ENCODE peak calls at places on chromosomes 7 and 10, in eight cellular contexts. E, T, P, G, K, W, R and B are unnamed samples. For H3K4me1, the result is how much of the 10 kb centered on the place peaks cover.

GRCh38 chr10:50919010-50919409 is 33.6 kb upstream of the A1CF start:
- DNase-seq in E (no peak), T (no peak), P (no peak), G (no peak), K (no peak), W (no peak), R (peak), B (no peak)

GRCh38 chr10:111493024-111493625 is 416.3 kb downstream of the ADRA2A start:
- DNase-seq in E (no peak), T (no peak), P (no peak), G (no peak), K (no peak), W (no peak), R (no peak), B (no peak)

GRCh38 chr10:98956576-98957260 is 278.9 kb downstream of the HPSE2 start:
- DNase-seq in E (no peak), T (no peak), P (no peak), G (no peak), K (no peak), W (no peak), R (peak), B (no peak)

GRCh38 chr7:73829505-73829904 is 1.3 kb upstream of the CLDN4 start:
- DNase-seq in E (no peak), T (no peak), P (no peak), G (no peak), K (no peak), W (no peak), R (no peak), B (no peak)

GRCh38 chr7:139673230-139673629 is 104.6 kb downstream of the HIPK2 start:
- DNase-seq in E (no peak), T (no peak), P (no peak), G (no peak), K (no peak), W (no peak), R (no peak), B (no peak)

GRCh38 chr7:118185163-118185860 is 1.3 kb downstream of the LSM8 start:
- DNase-seq in E (no peak), T (no peak), P (peak), G (no peak), K (no peak), W (no peak), R (peak), B (no peak)

GRCh38 chr10:100825946-100826660 is 80.7 kb downstream of the PAX2 start:
- DNase-seq in E (no peak), T (peak), P (no peak), G (no peak), K (no peak), W (no peak), R (no peak), B (no peak)

GRCh38 chr7:150404785-150405583 is 25.9 kb downstream of the ZNF775 start:
- DNase-seq in E (peak), T (peak), P (peak), G (peak), K (peak), W (peak), R (peak), B (peak)

GRCh38 chr7:79778786-79779382 is 325.4 kb upstream of the MAGI2 start:
- DNase-seq in E (no peak), T (no peak), P (no peak), G (no peak), K (no peak), W (no peak), R (peak), B (no peak)

GRCh38 chr7:128791121-128791967 is 424 bp upstream of the CCDC136 start:
- DNase-seq in E (peak), T (peak), P (peak), G (peak), K (no peak), W (peak), R (peak), B (peak)

GRCh38 chr7:132386249-132386681 is 190.0 kb downstream of the PLXNA4 start:
- DNase-seq in E (no peak), T (peak), P (no peak), G (peak), K (no peak), W (peak), R (no peak), B (peak)

GRCh38 chr7:5210751-5211338 is 20.8 kb downstream of the WIPI2 start:
- DNase-seq in E (no peak), T (no peak), P (no peak), G (no peak), K (no peak), W (no peak), R (no peak), B (no peak)

GRCh38 chr7:27804139-27804538 is 64.2 kb downstream of the TAX1BP1 start:
- DNase-seq in E (no peak), T (no peak), P (no peak), G (no peak), K (peak), W (no peak), R (no peak), B (no peak)

GRCh38 chr7:53350241-53350640 is 314.8 kb downstream of the POM121L12 start:
- DNase-seq in E (peak), T (peak), P (peak), G (no peak), K (no peak), W (peak), R (no peak), B (no peak)

GRCh38 chr7:5495581-5496375 is 72.1 kb upstream of the TNRC18 start:
- DNase-seq in E (no peak), T (peak), P (no peak), G (peak), K (no peak), W (peak), R (no peak), B (peak)

GRCh38 chr7:3464900-3465622 is 164.0 kb downstream of the SDK1 start:
- DNase-seq in E (no peak), T (no peak), P (no peak), G (no peak), K (no peak), W (no peak), R (no peak), B (no peak)

GRCh38 chr7:149821191-149822148 is 16.7 kb upstream of the ZNF862 start:
- DNase-seq in E (no peak), T (peak), P (no peak), G (no peak), K (peak), W (no peak), R (no peak), B (no peak)

GRCh38 chr7:69739182-69739581 is 140.9 kb downstream of the AUTS2 start:
- DNase-seq in E (peak), T (no peak), P (no peak), G (no peak), K (no peak), W (no peak), R (no peak), B (no peak)

GRCh38 chr7:5796076-5796475 is 14.6 kb upstream of the RNF216 start:
- DNase-seq in E (no peak), T (no peak), P (no peak), G (no peak), K (no peak), W (no peak), R (no peak), B (no peak)

GRCh38 chr10:59283456-59284082 is 78.8 kb downstream of the FAM13C start:
- DNase-seq in E (no peak), T (no peak), P (no peak), G (no peak), K (no peak), W (no peak), R (peak), B (no peak)

GRCh38 chr10:34721201-34721840 is 93.8 kb downstream of the PARD3 start:
- DNase-seq in E (no peak), T (no peak), P (no peak), G (no peak), K (no peak), W (no peak), R (peak), B (no peak)

GRCh38 chr7:128299109-128299514 is 44.6 kb downstream of the RBM28 start:
- DNase-seq in E (no peak), T (no peak), P (no peak), G (no peak), K (no peak), W (no peak), R (no peak), B (no peak)

GRCh38 chr10:127157506-127158205 is 38.7 kb downstream of the INSYN2A start:
- DNase-seq in E (no peak), T (no peak), P (no peak), G (no peak), K (no peak), W (no peak), R (peak), B (no peak)

GRCh38 chr7:14902589-14902963 is at the start of gene DGKB:
- DNase-seq in E (no peak), T (no peak), P (no peak), G (peak), K (no peak), W (peak), R (peak), B (no peak)

GRCh38 chr10:129093641-129094040 is 373.4 kb upstream of the MGMT start:
- DNase-seq in E (no peak), T (no peak), P (no peak), G (no peak), K (no peak), W (no peak), R (no peak), B (no peak)

GRCh38 chr7:18829518-18830252 is 287.8 kb downstream of the TWIST1 start:
- DNase-seq in E (no peak), T (no peak), P (no peak), G (no peak), K (no peak), W (no peak), R (peak), B (no peak)

GRCh38 chr7:80721880-80722595 is 83.6 kb downstream of the CD36 start:
- DNase-seq in E (peak), T (no peak), P (no peak), G (no peak), K (no peak), W (no peak), R (peak), B (no peak)

GRCh38 chr10:110822708-110823291 is 48.9 kb upstream of the PDCD4 start:
- DNase-seq in E (no peak), T (no peak), P (no peak), G (no peak), K (no peak), W (no peak), R (no peak), B (no peak)

GRCh38 chr10:87504307-87504666 is 406 bp upstream of the MINPP1 start:
- DNase-seq in E (no peak), T (no peak), P (no peak), G (no peak), K (peak), W (no peak), R (no peak), B (no peak)

GRCh38 chr10:87506988-87507387 is 2.3 kb downstream of the MINPP1 start:
- DNase-seq in E (no peak), T (no peak), P (no peak), G (no peak), K (no peak), W (no peak), R (no peak), B (no peak)

GRCh38 chr10:87504667-87505365 is at the start of gene MINPP1:
- DNase-seq in E (peak), T (peak), P (peak), G (peak), K (peak), W (peak), R (peak), B (peak)

GRCh38 chr10:87503892-87504291 is 801 bp upstream of the MINPP1 start:
- DNase-seq in E (no peak), T (no peak), P (peak), G (no peak), K (peak), W (no peak), R (peak), B (no peak)

DNA sequence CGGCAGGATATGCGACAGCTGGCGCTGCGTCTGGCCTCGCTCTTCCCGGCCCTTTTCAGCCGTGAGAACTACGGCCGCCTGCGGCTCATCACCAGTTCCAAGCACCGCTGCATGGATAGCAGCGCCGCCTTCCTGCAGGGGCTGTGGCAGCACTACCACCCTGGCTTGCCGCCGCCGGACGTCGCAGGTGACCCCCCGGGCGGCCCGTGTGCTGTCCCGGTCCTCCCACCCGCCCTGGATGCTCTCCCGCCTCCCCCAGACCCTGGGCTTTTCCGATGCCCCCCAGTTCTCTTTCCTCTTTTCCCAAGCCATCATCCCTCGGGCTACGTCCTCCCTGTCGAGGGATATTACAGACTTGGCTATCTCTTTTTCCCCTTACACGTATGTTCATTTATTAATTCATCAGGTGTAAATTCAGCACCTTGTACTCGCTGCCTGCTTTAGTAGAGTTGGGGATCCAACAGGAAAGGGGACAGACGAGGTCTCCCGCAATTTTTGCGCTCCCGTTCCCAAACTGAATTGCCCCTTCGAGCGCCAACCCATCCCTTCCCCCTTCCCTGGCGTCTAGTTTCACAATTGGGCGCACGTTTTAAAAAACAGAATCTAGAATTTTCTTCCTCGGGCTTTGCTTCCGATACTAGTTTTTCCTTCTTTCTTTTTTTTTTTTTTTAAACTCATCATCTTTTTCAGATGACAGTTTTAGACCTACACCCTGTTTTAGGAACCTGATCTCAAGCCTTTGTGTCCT is 847 bp downstream of the MINPP1 start:
- DNase-seq in E (peak), T (peak), P (peak), G (peak), K (peak), W (peak), R (peak), B (peak)
- TF ChIP-seq CTCF in E (peak), T (peak), P (peak), G (peak), K (peak), W (no peak), R (peak), B (no peak)

GRCh38 chr10:69101451-69102095 is 13.7 kb downstream of the SRGN start:
- DNase-seq in E (no peak), T (no peak), P (peak), G (no peak), K (no peak), W (no peak), R (peak), B (no peak)
- TF ChIP-seq POLR2A in E (no peak), T (no peak), P (no peak), G (no peak), K (no peak), W (no peak), R (no peak), B (no peak)

GRCh38 chr10:31961264-31961663 is 32.6 kb upstream of the ARHGAP12 start:
- DNase-seq in E (no peak), T (no peak), P (no peak), G (no peak), K (no peak), W (no peak), R (no peak), B (peak)
- H3K4me1 ChIP-seq in E (under half), T (under half), P (under half), G (under half), K (half or more), W (under half), R (under half), B (under half)

DNA sequence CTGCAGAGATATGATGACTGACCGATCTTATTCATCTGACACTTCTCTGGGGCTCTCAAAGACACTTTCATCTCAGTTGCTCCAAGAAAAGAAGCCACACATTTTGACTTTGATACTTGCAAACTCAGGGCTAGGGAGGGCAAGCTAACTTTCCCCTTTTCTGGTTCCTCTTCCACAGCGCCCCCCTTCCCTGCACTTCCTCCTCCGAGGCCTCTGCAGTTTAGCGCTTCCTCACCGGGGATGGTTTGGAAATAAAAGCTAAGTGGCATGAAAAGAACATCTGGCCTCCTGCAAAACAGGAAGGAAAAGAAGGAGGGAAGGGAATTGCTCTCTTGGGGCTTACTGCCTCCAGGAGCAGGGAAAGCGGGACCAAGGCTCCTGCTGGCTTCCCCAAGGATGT is 42.4 kb downstream of the PRKCQ start:
- DNase-seq in E (no peak), T (no peak), P (no peak), G (peak), K (no peak), W (no peak), R (no peak), B (no peak)
- TF ChIP-seq CTCF in E (no peak), T (no peak), P (peak), G (no peak), K (no peak), W (no peak), R (no peak), B (no peak)

GRCh38 chr10:119268871-119269506 is 61.6 kb downstream of the GRK5 start:
- DNase-seq in E (no peak), T (no peak), P (no peak), G (peak), K (no peak), W (no peak), R (peak), B (no peak)

GRCh38 chr10:119269737-119270136 is 62.4 kb downstream of the GRK5 start:
- DNase-seq in E (no peak), T (no peak), P (no peak), G (no peak), K (no peak), W (no peak), R (no peak), B (no peak)

GRCh38 chr10:119272736-119273135 is 65.4 kb downstream of the GRK5 start:
- DNase-seq in E (no peak), T (no peak), P (no peak), G (no peak), K (no peak), W (no peak), R (no peak), B (no peak)

GRCh38 chr10:119273413-119273812 is 66.0 kb downstream of the GRK5 start:
- DNase-seq in E (no peak), T (no peak), P (no peak), G (no peak), K (no peak), W (no peak), R (no peak), B (no peak)

GRCh38 chr10:119270893-119271361 is 63.6 kb downstream of the GRK5 start:
- DNase-seq in E (peak), T (peak), P (peak), G (peak), K (peak), W (no peak), R (peak), B (peak)
- TF ChIP-seq POLR2A in E (no peak), T (no peak), P (no peak), G (no peak), K (peak), W (no peak), R (peak), B (no peak)

GRCh38 chr10:11397077-11397476 is 214.4 kb downstream of the USP6NL start:
- DNase-seq in E (no peak), T (no peak), P (no peak), G (no peak), K (no peak), W (no peak), R (no peak), B (no peak)
- H3K4me1 ChIP-seq in E (under half), T (under half), P (under half), G (under half), K (under half), W (under half), R (under half), B (under half)

DNA sequence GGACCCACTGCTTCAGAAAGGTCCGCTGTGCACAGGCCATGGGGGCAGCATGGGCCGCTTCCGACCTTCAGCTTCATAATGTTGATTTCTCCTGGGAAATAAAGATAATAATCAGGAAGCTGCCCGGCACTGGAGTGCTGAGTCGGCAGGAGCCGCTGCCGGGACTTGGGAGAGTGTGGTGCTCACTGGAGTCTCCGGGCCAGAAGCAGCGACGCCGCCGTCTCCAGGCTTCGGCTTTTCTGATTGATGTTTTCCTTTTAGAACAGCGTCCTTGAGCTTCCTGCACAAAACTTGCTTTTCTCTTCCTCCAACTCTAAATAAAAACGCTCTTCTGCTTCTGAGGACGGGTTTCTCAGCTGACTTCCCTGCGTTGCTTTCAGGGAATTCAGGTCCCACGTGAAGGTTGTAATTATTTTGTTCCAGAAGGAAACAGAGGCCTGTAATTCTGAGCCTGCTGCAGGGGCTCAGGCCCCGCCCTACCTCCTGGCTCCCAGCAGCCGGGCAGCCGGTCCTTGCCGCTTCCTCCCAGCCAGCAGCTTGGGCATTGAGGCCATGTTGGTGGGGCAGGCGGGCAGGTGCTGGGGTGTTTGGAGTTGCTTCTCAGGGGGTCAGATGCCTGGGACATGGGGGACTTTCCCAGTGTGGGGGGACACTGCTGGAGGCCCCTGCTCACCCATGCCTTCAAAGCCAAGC is 14.7 kb downstream of the PWWP2B start:
- DNase-seq in E (no peak), T (no peak), P (no peak), G (no peak), K (no peak), W (peak), R (peak), B (peak)
- TF ChIP-seq CTCF in E (no peak), T (no peak), P (no peak), G (no peak), K (no peak), W (no peak), R (no peak), B (no peak)

DNA sequence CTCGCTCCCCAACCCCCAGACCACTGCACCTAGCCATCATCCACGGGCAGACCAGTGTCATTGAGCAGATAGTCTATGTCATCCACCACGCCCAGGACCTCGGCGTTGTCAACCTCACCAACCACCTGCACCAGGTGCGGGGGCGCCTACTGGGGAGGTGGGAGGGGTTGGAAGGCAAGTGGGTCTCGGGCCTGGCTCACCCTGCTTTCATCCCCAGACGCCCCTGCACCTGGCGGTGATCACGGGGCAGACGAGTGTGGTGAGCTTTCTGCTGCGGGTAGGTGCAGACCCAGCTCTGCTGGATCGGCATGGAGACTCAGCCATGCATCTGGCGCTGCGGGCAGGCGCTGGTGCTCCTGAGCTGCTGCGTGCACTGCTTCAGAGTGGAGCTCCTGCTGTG is 4.6 kb downstream of the NFKB2 start:
- DNase-seq in E (no peak), T (no peak), P (no peak), G (no peak), K (no peak), W (no peak), R (no peak), B (no peak)
- TF ChIP-seq POLR2A in E (no peak), T (no peak), P (no peak), G (no peak), K (no peak), W (no peak), R (no peak), B (no peak)

DNA sequence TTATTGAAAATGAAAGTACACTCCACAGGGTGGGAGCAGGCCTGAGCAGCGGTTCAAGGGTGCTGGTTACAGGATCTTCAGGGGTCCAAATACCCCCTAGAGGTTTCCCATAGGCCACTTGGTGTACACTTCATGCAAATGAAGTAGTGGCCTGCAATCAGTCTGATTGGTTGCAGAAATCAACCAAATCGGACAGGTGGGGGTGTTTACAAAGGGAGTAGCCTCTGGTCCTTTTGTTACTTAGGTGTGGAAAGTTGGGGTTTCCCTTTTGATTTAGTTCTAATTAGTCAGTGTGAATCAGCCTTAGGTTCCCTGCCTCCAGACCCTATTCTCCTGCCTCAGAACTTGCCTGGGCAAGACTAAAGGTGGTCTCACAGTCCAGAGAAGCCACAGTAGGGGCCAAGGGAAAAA is 49.6 kb downstream of the SYPL1 start:
- DNase-seq in E (no peak), T (no peak), P (no peak), G (no peak), K (no peak), W (no peak), R (no peak), B (no peak)
- H3K4me1 ChIP-seq in E (under half), T (under half), P (under half), G (under half), K (half or more), W (under half), R (under half), B (half or more)